ENCODE peak calls at places on chromosomes 6 and 20, in six cellular contexts. F is GM06990, Z is endothelial cell, A is NCI-H1092 treated with DMSO at 0.1 percent for 48 hours, J is mucosa of descending colon, D is upper lobe of right lung. T is an unnamed sample.

GRCh38 chr6:7215798-7216231 is 97.2 kb downstream of the SSR1 start:
- DNase-seq in F (no peak), J (peak; percentile 31), D (no peak), Z (no peak), A (no peak), T (peak; percentile 90)

GRCh38 chr6:55643868-55644267 is 64.9 kb upstream of the HMGCLL1 start:
- DNase-seq in Z (no peak), D (no peak), F (no peak), A (no peak), J (no peak), T (peak; percentile 10)

GRCh38 chr6:166572370-166573261 is 13.9 kb downstream of the RAMACL start:
- DNase-seq in D (no peak), F (no peak), Z (no peak), A (no peak), J (no peak), T (peak; percentile 49)

GRCh38 chr6:51049288-51049982 is 230.8 kb downstream of the TFAP2B start:
- DNase-seq in A (no peak), J (no peak), D (no peak), Z (no peak), F (no peak), T (no peak)

GRCh38 chr6:400815-401214 is 9.3 kb downstream of the IRF4 start:
- DNase-seq in A (no peak), J (no peak), Z (no peak), D (no peak), F (no peak), T (no peak)

GRCh38 chr6:88858455-88858854 is 105.0 kb downstream of the RNGTT start:
- DNase-seq in D (no peak), J (no peak), F (no peak), A (no peak), Z (no peak), T (no peak)

GRCh38 chr20:1883986-1884385 is 11.2 kb upstream of the SIRPA start:
- DNase-seq in Z (no peak), F (no peak), A (no peak), D (no peak), J (peak; percentile 9), T (no peak)

GRCh38 chr6:13495112-13495765 is 7.8 kb upstream of the GFOD1 start:
- DNase-seq in A (no peak), J (no peak), F (no peak), Z (no peak), D (no peak), T (no peak)

GRCh38 chr6:14966111-14966901 is 279.6 kb upstream of the JARID2 start:
- DNase-seq in F (no peak), A (no peak), J (no peak), Z (no peak), D (no peak), T (peak; percentile 19)

GRCh38 chr20:32985596-32985995 is 18.6 kb downstream of the SUN5 start:
- DNase-seq in A (no peak), F (no peak), J (no peak), D (no peak), Z (no peak), T (no peak)

GRCh38 chr6:84953401-84953800 is 189.0 kb upstream of the TBX18 start:
- DNase-seq in D (no peak), Z (no peak), J (no peak), F (no peak), A (no peak), T (no peak)

GRCh38 chr6:87908978-87909802 is 138.5 kb upstream of the SPACA1 start:
- DNase-seq in Z (no peak), F (no peak), A (no peak), D (no peak), J (no peak), T (no peak)

GRCh38 chr20:47506850-47507249 is 5.2 kb downstream of the NCOA3 start:
- DNase-seq in D (no peak), A (no peak), J (no peak), F (no peak), Z (no peak), T (no peak)

GRCh38 chr20:63082939-63083735 is 76.4 kb upstream of the BHLHE23 start:
- DNase-seq in F (no peak), J (peak; percentile 41), A (no peak), D (no peak), Z (no peak), T (no peak)

GRCh38 chr6:53476979-53477378 is 67.9 kb downstream of the GCLC start:
- DNase-seq in J (no peak), Z (no peak), F (no peak), D (no peak), A (no peak), T (no peak)

GRCh38 chr6:134757911-134758361 is 192.0 kb downstream of the ALDH8A1 start:
- DNase-seq in Z (no peak), A (no peak), F (no peak), D (no peak), J (no peak), T (peak; percentile 93)

GRCh38 chr20:10111144-10111771 is 76.5 kb downstream of the ANKEF1 start:
- DNase-seq in A (peak; percentile 26), Z (no peak), F (no peak), D (no peak), J (peak; percentile 70), T (no peak)

GRCh38 chr6:111691345-111692225 is 85.9 kb upstream of the TRAF3IP2 start:
- DNase-seq in Z (no peak), D (no peak), A (no peak), J (no peak), F (no peak), T (peak; percentile 63)